ENCODE peak calls at places on chromosomes 11 and 22, in nine cellular contexts. D is K562, B is ascending aorta, G is stomach, R is kidney, H is SK-N-SH, I is HCT116, F is hepatocyte, V is left lung. O is an unnamed sample.
A peak's percentile ranks its signal among the peaks of the same experiment; 100 is the strongest.

GRCh38 chr11:77197626-77198320 is 69.7 kb downstream of the MYO7A start:
- DNase-seq in R (peak; percentile 64), H (no peak), D (no peak), G (no peak), V (peak; percentile 28), F (no peak), B (peak; percentile 38), I (no peak), O (peak; percentile 31)

GRCh38 chr11:116193321-116194114 is 579.3 kb downstream of the BUD13 start:
- DNase-seq in R (peak; percentile 93), D (no peak), I (no peak), V (peak; percentile 85), F (peak; percentile 74), H (peak; percentile 66), G (peak; percentile 67), B (no peak), O (peak; percentile 49)

GRCh38 chr11:133082851-133083488 is 449.3 kb downstream of the OPCML start:
- DNase-seq in B (no peak), I (no peak), F (peak; percentile 88), D (peak; percentile 76), R (peak; percentile 85), H (peak; percentile 95), G (peak; percentile 77), V (peak; percentile 43), O (no peak)

GRCh38 chr22:21593406-21594232 is 26.1 kb downstream of the UBE2L3 start:
- DNase-seq in R (no peak), I (no peak), H (peak; percentile 32), V (no peak), G (peak; percentile 38), B (no peak), D (peak; percentile 88), F (no peak), O (no peak)

GRCh38 chr11:12606597-12606996 is 67.6 kb upstream of the TEAD1 start:
- DNase-seq in D (no peak), H (no peak), B (no peak), R (no peak), F (peak; percentile 31), V (no peak), G (no peak), I (no peak), O (no peak)

GRCh38 chr11:113082501-113082900 is 121.3 kb downstream of the NCAM1 start:
- DNase-seq in I (no peak), F (no peak), H (no peak), D (no peak), V (no peak), G (no peak), B (no peak), R (no peak), O (no peak)

GRCh38 chr22:44557064-44557748 is 59.2 kb upstream of the RTL6 start:
- DNase-seq in H (no peak), R (no peak), B (no peak), F (no peak), I (no peak), V (peak; percentile 33), D (no peak), G (no peak), O (no peak)

GRCh38 chr11:34609850-34610249 is 11.0 kb upstream of the EHF start:
- DNase-seq in B (no peak), R (no peak), F (no peak), I (no peak), D (peak; percentile 46), V (no peak), H (no peak), G (no peak), O (no peak)

GRCh38 chr22:36853407-36854099 is 7.3 kb upstream of the NCF4 start:
- DNase-seq in H (peak; percentile 70), R (peak; percentile 88), G (peak; percentile 62), I (peak; percentile 40), F (peak; percentile 52), V (peak; percentile 82), B (peak; percentile 72), D (peak; percentile 72), O (no peak)

GRCh38 chr22:25362215-25362882 is 142.9 kb downstream of the CRYBB2 start:
- DNase-seq in D (peak; percentile 74), B (peak; percentile 78), H (peak; percentile 83), V (peak; percentile 59), R (peak; percentile 83), F (peak; percentile 74), I (peak; percentile 21), G (peak; percentile 71), O (peak; percentile 67)

GRCh38 chr22:46012881-46013281 is 35.9 kb upstream of the WNT7B start:
- DNase-seq in V (peak; percentile 41), F (no peak), I (no peak), D (no peak), R (peak; percentile 85), G (no peak), B (no peak), H (peak; percentile 20), O (no peak)

GRCh38 chr11:120563698-120564572 is 52.4 kb downstream of the GRIK4 start:
- DNase-seq in I (no peak), B (peak; percentile 53), R (peak; percentile 82), H (no peak), V (no peak), D (no peak), G (no peak), F (peak; percentile 71), O (no peak)

GRCh38 chr11:65695459-65696241 is 16.4 kb upstream of the KAT5 start:
- DNase-seq in R (peak; percentile 83), I (peak; percentile 26), G (peak; percentile 91), F (peak; percentile 47), B (no peak), V (no peak), H (no peak), D (no peak), O (peak; percentile 67)

GRCh38 chr11:2741006-2741376 is 41.2 kb upstream of the KCNQ1OT1 start:
- DNase-seq in F (peak; percentile 58), H (no peak), R (peak; percentile 67), D (no peak), B (no peak), G (no peak), I (no peak), V (no peak), O (no peak)

GRCh38 chr11:126391970-126392637 is 36.6 kb downstream of the ST3GAL4 start:
- DNase-seq in F (no peak), H (no peak), G (no peak), D (peak; percentile 26), R (no peak), B (no peak), I (no peak), V (no peak), O (no peak)

GRCh38 chr11:14185461-14185860 is 173.5 kb downstream of the RRAS2 start:
- DNase-seq in F (no peak), D (no peak), H (no peak), G (no peak), V (no peak), R (no peak), I (no peak), B (no peak), O (no peak)

GRCh38 chr11:63846897-63847296 is 8.0 kb downstream of the MARK2 start:
- DNase-seq in F (no peak), D (no peak), V (no peak), I (no peak), H (no peak), G (no peak), R (no peak), B (no peak), O (no peak)

GRCh38 chr11:63843042-63843441 is 4.1 kb downstream of the MARK2 start:
- DNase-seq in D (no peak), I (no peak), F (peak; percentile 46), B (no peak), V (no peak), R (no peak), H (no peak), G (peak; percentile 63), O (no peak)

GRCh38 chr11:63845305-63845704 is 6.4 kb downstream of the MARK2 start:
- DNase-seq in B (no peak), G (no peak), D (no peak), V (no peak), H (no peak), I (no peak), R (no peak), F (peak; percentile 64), O (no peak)

GRCh38 chr11:63847363-63847762 is 8.5 kb downstream of the MARK2 start:
- DNase-seq in B (no peak), H (no peak), I (no peak), V (no peak), D (no peak), R (no peak), G (peak; percentile 83), F (no peak), O (peak; percentile 78)

DNA sequence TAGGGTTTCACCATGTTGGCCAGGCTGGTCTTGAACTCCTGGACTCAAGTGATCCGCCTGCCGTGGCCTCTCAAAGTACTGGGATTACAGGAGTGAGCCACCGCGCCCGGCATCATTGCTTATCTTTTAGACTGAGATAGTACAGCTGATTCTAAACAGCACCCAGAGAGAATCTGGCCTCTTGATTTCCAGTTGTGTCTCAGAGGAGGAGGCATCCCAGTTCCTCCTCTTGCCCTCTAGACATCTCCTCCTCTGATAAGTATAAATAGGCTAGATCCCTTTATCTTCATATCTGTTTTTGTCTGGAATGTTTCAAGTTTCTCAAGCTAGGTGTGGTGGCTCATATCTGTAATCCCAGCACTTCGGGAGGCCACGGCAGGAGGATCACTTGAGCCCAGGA is 7.0 kb downstream of the MARK2 start:
- DNase-seq in F (peak; percentile 37), I (no peak), V (no peak), B (no peak), H (no peak), G (no peak), D (no peak), R (no peak), O (no peak)
- H3K4me1 ChIP-seq in F (peaks cover 48% of the 10 kb centered on the region), I (peaks cover 34% of the 10 kb centered on the region), V (peaks cover 28% of the 10 kb centered on the region), B (peaks cover 18% of the 10 kb centered on the region), H (peaks cover 8% of the 10 kb centered on the region), G (peaks cover 70% of the 10 kb centered on the region), D (peaks cover 16% of the 10 kb centered on the region), R (peaks cover 9% of the 10 kb centered on the region), O (peaks cover 30% of the 10 kb centered on the region)

GRCh38 chr11:28011813-28012212 is 96.1 kb downstream of the KIF18A start:
- DNase-seq in F (no peak), I (no peak), H (no peak), D (no peak), V (no peak), R (no peak), G (no peak), B (no peak), O (no peak)

GRCh38 chr11:28009383-28009782 is 98.6 kb downstream of the KIF18A start:
- DNase-seq in G (no peak), V (no peak), B (no peak), F (no peak), D (no peak), I (no peak), H (no peak), R (no peak), O (no peak)

GRCh38 chr11:28010001-28010400 is 98.0 kb downstream of the KIF18A start:
- DNase-seq in B (no peak), D (no peak), H (no peak), I (no peak), G (no peak), F (no peak), V (no peak), R (no peak), O (no peak)
- TF ChIP-seq CTCF in B (no peak), D (no peak), H (no peak), I (no peak), G (no peak), F (no peak), V (no peak), R (no peak), O (no peak)

GRCh38 chr11:63668396-63668795 is 2.8 kb downstream of the ATL3 start:
- DNase-seq in D (no peak), I (no peak), B (no peak), F (no peak), G (no peak), V (no peak), R (no peak), H (no peak), O (no peak)
- H3K4me1 ChIP-seq in D (peaks cover 36% of the 10 kb centered on the region), I (peaks cover 30% of the 10 kb centered on the region), B (peaks cover 52% of the 10 kb centered on the region), F (no peaks in the 10 kb centered on the region), G (peaks cover 43% of the 10 kb centered on the region), V (peaks cover 19% of the 10 kb centered on the region), R (peaks cover 10% of the 10 kb centered on the region), H (peaks cover 3% of the 10 kb centered on the region), O (no peaks in the 10 kb centered on the region)

GRCh38 chr11:17554487-17554886 is 7.4 kb downstream of the OTOG start:
- DNase-seq in G (no peak), H (peak; percentile 43), D (peak; percentile 34), R (peak; percentile 18), V (no peak), I (no peak), B (no peak), F (no peak), O (no peak)
- TF ChIP-seq CTCF in G (no peak), H (no peak), D (no peak), R (no peak), V (no peak), I (no peak), B (no peak), F (no peak), O (no peak)